ENCODE peak calls at places on chromosomes 16 and 17, in ten cellular contexts. B is GF-D8; R is nephron progenitor cell; F is AG10803; O is HCEC 1CT; P is activated CD4-positive, alpha-beta T cell treated with anti-CD3 and anti-CD28 coated beads, Interleukin-2, amount 50 U/mL, for 48 hours; D is EL; Z is NCI-H510A; W is T-helper 1 cell; N is activated naive CD8-positive, alpha-beta T cell treated with anti-CD3 and anti-CD28 coated beads, Interleukin-2, amount 50 U/mL, for 24 hours. L is an unnamed sample.
A peak's percentile ranks its signal among the peaks of the same experiment; 100 is the strongest.

GRCh38 chr16:1220841-1221627 is 4.0 kb downstream of the TPSG1 start:
- DNase-seq in P (no peak), Z (no peak), B (no peak), W (no peak), D (no peak), O (no peak), R (no peak), F (no peak), N (no peak), L (no peak)

GRCh38 chr17:77308768-77309726 is 168.3 kb downstream of the SEC14L1 start:
- DNase-seq in N (no peak), F (peak; percentile 89), B (no peak), R (no peak), P (no peak), W (no peak), Z (no peak), D (peak; percentile 87), O (peak; percentile 82), L (no peak)

GRCh38 chr17:82047914-82048570 is 3.6 kb downstream of the RFNG start:
- DNase-seq in F (no peak), B (no peak), R (no peak), P (no peak), N (no peak), D (no peak), W (no peak), Z (no peak), O (no peak), L (no peak)

GRCh38 chr17:50693041-50693682 is 14.6 kb downstream of the ANKRD40 start:
- DNase-seq in F (peak; percentile 42), D (peak; percentile 35), W (no peak), N (no peak), Z (no peak), P (no peak), B (no peak), O (no peak), R (no peak), L (no peak)

GRCh38 chr17:65394811-65395472 is 166.5 kb downstream of the AXIN2 start:
- DNase-seq in N (no peak), W (no peak), P (no peak), B (no peak), Z (no peak), F (no peak), D (no peak), R (no peak), O (no peak), L (no peak)

GRCh38 chr16:25838724-25839186 is 147.0 kb downstream of the HS3ST4 start:
- DNase-seq in Z (peak; percentile 29), B (no peak), R (peak; percentile 29), F (peak; percentile 53), W (peak; percentile 5), O (peak; percentile 63), N (no peak), D (peak; percentile 33), P (peak; percentile 6), L (peak; percentile 14)

GRCh38 chr17:50986989-50987660 is 121.0 kb upstream of the TOB1 start:
- DNase-seq in F (peak; percentile 22), W (no peak), R (no peak), D (peak; percentile 38), N (no peak), Z (no peak), O (peak; percentile 73), B (no peak), P (no peak), L (no peak)

GRCh38 chr16:13875614-13876284 is 44.2 kb upstream of the ERCC4 start:
- DNase-seq in W (no peak), R (no peak), N (no peak), D (no peak), B (no peak), P (no peak), O (no peak), F (no peak), Z (no peak), L (no peak)

GRCh38 chr17:38663125-38663751 is 11.5 kb downstream of the EPOP start:
- DNase-seq in R (peak; percentile 82), F (peak; percentile 32), P (peak; percentile 64), B (peak; percentile 11), D (peak; percentile 67), N (peak; percentile 68), Z (peak; percentile 77), W (no peak), O (peak; percentile 42), L (peak; percentile 7)

GRCh38 chr16:68342620-68343019 is 31.8 kb downstream of the PRMT7 start:
- DNase-seq in P (no peak), Z (no peak), F (no peak), B (no peak), O (no peak), D (no peak), R (no peak), N (no peak), W (no peak), L (no peak)

GRCh38 chr17:33240397-33240796 is 52.7 kb downstream of the ASIC2 start:
- DNase-seq in F (no peak), P (no peak), R (no peak), O (no peak), W (no peak), D (no peak), N (no peak), Z (no peak), B (no peak), L (no peak)